ENCODE peak calls at places on chromosomes 4 and X, in five cellular contexts. B is H1, I is WTC11, V is HepG2, Y is K562. A is an unnamed sample.
A peak's percentile ranks its signal among the peaks of the same experiment; 100 is the strongest.

GRCh38 chr4:114626202-114626601 is 27.6 kb downstream of the UGT8 start:
- DNase-seq in V (no peak), B (no peak), I (no peak), Y (no peak), A (no peak)

GRCh38 chrX:81259008-81259713 is 57.3 kb downstream of the SH3BGRL start:
- DNase-seq in B (no peak), V (no peak), I (no peak), Y (no peak), A (no peak)

GRCh38 chr4:123308667-123309066 is 87.9 kb upstream of the SPRY1 start:
- DNase-seq in V (peak; percentile 16), Y (no peak), B (no peak), I (no peak), A (no peak)

GRCh38 chr4:48970471-48970921 is 15.6 kb upstream of the CWH43 start:
- DNase-seq in Y (no peak), I (no peak), B (no peak), V (no peak), A (no peak)

GRCh38 chrX:10577863-10578262 is 42.5 kb downstream of the MID1 start:
- DNase-seq in V (no peak), I (no peak), Y (no peak), B (no peak), A (no peak)

GRCh38 chr4:52912608-52913007 is 50.5 kb downstream of the RASL11B start:
- DNase-seq in B (no peak), I (no peak), Y (no peak), V (no peak), A (no peak)

GRCh38 chr4:141402696-141403095 is 182.0 kb downstream of the ZNF330 start:
- DNase-seq in V (no peak), B (no peak), Y (no peak), I (no peak), A (no peak)

GRCh38 chrX:9566150-9566621 is 101.3 kb downstream of the TBL1X start:
- DNase-seq in Y (no peak), I (no peak), V (peak; percentile 65), B (no peak), A (no peak)

GRCh38 chr4:69760455-69760854 is at the start of gene SULT1B1:
- DNase-seq in V (no peak), Y (no peak), B (no peak), I (no peak), A (no peak)

GRCh38 chrX:130124577-130124976 is 14.3 kb upstream of the ELF4 start:
- DNase-seq in B (no peak), V (no peak), I (peak; percentile 15), Y (no peak), A (no peak)

GRCh38 chrX:40068048-40068447 is 29.7 kb downstream of the BCOR start:
- DNase-seq in Y (no peak), V (no peak), B (no peak), I (no peak), A (no peak)

GRCh38 chrX:45322820-45323219 is 122.1 kb upstream of the DIPK2B start:
- DNase-seq in Y (no peak), I (no peak), B (no peak), V (no peak), A (no peak)

GRCh38 chr4:65646136-65646535 is 24.2 kb downstream of the EPHA5 start:
- DNase-seq in V (no peak), B (no peak), I (no peak), Y (no peak), A (no peak)

GRCh38 chrX:1398431-1399340 is 6.8 kb upstream of the SLC25A6 start:
- DNase-seq in V (no peak), B (no peak), I (no peak), Y (no peak), A (no peak)

GRCh38 chr4:179893967-179894590 is 2349.1 kb upstream of the TENM3 start:
- DNase-seq in I (no peak), Y (no peak), V (no peak), B (no peak), A (no peak)

GRCh38 chrX:39749728-39750127 is 348.0 kb downstream of the BCOR start:
- DNase-seq in Y (peak; percentile 47), B (no peak), I (no peak), V (no peak), A (no peak)

GRCh38 chr4:122218762-122219161 is 66.6 kb downstream of the BLTP1 start:
- DNase-seq in B (no peak), V (peak; percentile 8), I (no peak), Y (no peak), A (no peak)

GRCh38 chr4:26171953-26172352 is 148.9 kb upstream of the RBPJ start:
- DNase-seq in B (no peak), V (no peak), I (no peak), Y (no peak), A (no peak)

GRCh38 chr4:114690571-114690970 is 92.0 kb downstream of the UGT8 start:
- DNase-seq in B (no peak), V (no peak), I (no peak), Y (no peak), A (no peak)

GRCh38 chrX:29231800-29232199 is 644.6 kb downstream of the IL1RAPL1 start:
- DNase-seq in B (no peak), Y (no peak), V (no peak), I (no peak), A (no peak)

GRCh38 chr4:102826890-102827673 is at the start of gene UBE2D3:
- DNase-seq in V (peak; percentile 81), B (peak; percentile 92), I (peak; percentile 92), Y (peak; percentile 76), A (peak; percentile 45)

GRCh38 chr4:3851211-3851610 is 85.0 kb downstream of the ADRA2C start:
- DNase-seq in I (peak; percentile 63), Y (no peak), V (no peak), B (no peak), A (no peak)

GRCh38 chr4:76706581-76706980 is 191.4 kb downstream of the SOWAHB start:
- DNase-seq in I (no peak), V (peak; percentile 17), Y (no peak), B (no peak), A (no peak)

GRCh38 chr4:124181045-124181444 is 531.5 kb downstream of the ANKRD50 start:
- DNase-seq in Y (no peak), B (no peak), I (no peak), V (no peak), A (no peak)

GRCh38 chr4:104966349-104967033 is 180.2 kb upstream of the TET2 start:
- DNase-seq in I (no peak), V (no peak), Y (no peak), B (no peak), A (peak; percentile 96)
- TF ChIP-seq ATF2 in I (no peak), V (no peak), Y (no peak), B (no peak), A (peak; percentile 89)

DNA sequence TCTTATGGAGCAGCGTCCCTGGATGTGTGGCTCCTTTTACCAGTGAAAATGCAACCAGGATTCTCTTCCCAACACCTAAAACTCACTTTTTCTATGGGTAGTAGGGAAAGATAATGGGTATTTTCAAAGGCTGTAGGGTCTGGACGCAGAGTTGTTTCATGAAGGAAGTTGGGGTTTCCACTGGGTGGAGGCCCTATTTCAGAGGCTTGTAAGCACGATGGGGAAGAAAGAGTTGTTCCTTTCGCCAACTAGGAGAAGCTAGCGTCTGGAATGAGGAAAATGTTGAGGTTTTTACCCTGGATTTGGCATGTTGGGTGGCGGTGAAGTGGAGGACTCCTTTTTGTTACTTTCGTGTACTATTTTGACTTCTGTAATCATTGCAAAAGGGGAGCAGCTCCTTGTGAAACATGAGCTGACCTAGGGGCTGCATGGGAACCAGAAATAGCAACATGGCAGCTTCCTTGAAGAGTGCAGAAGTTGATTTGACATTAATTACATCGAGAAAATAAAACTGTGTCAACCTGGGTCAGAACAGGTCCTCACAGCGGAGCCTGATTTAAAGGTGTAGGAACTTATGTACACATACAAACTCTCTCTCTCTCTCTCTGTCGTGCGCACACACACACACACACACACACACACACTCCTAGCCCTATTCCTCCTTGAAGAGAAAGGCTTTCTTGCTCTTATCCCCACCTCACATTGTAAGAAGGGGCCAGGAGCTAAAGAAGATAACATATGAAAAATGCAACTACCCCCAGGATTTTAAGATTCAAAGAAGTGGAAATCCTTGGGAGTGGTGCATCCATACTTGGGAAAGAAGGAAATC is 19.1 kb downstream of the VSIG4 start:
- DNase-seq in V (no peak), B (no peak), Y (no peak), I (no peak), A (no peak)
- TF ChIP-seq ATF2 in V (no peak), B (no peak), Y (no peak), I (no peak), A (no peak)

DNA sequence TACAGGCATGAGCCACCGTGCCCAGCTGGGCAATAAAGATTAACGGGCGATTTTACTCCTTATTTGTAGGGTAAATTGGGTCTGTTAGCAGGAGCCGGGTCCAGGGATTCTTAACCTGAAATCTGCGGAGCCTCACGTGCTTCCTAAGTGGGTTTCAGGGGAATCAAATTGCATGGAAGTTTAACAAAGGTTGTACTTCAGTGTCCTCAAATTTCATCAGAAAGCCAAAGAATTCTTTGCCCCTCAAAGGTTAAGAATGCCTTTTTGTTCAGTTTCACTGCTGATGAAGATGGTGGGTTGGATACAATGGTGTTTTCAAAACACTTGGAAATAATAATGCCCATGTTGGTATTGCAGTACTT is 67.9 kb downstream of the AFF1 start:
- DNase-seq in B (no peak), Y (no peak), V (no peak), I (no peak), A (no peak)
- TF ChIP-seq ATF2 in B (no peak), Y (no peak), V (no peak), I (no peak), A (no peak)

GRCh38 chr4:5887361-5888221 is 5.3 kb downstream of the CRMP1 start:
- DNase-seq in Y (no peak), B (peak; percentile 66), V (no peak), I (peak; percentile 56), A (no peak)

GRCh38 chr4:5888706-5889696 is 3.9 kb downstream of the CRMP1 start:
- DNase-seq in Y (no peak), B (no peak), I (no peak), V (no peak), A (no peak)

GRCh38 chr4:5890063-5890727 is 2.7 kb downstream of the CRMP1 start:
- DNase-seq in Y (no peak), B (peak; percentile 90), V (no peak), I (peak; percentile 93), A (no peak)

GRCh38 chr4:5887011-5887360 is 5.9 kb downstream of the CRMP1 start:
- DNase-seq in I (no peak), B (no peak), V (no peak), Y (no peak), A (no peak)

GRCh38 chr4:5888222-5888701 is 4.6 kb downstream of the CRMP1 start:
- DNase-seq in V (no peak), B (peak; percentile 76), I (peak; percentile 75), Y (no peak), A (no peak)
- TF ChIP-seq ATF2 in V (no peak), B (no peak), I (no peak), Y (no peak), A (no peak)

A was measured in GM12878.